ENCODE peak calls at places on chromosomes 13 and 19, in nine cellular contexts. J, G, F, I, B, R, P, Q and X are unnamed samples.

GRCh38 chr13:44955421-44955820 is 33.9 kb downstream of the NUFIP1 start:
- DNase-seq in R (no peak), Q (no peak), I (no peak), J (no peak), P (no peak), F (no peak), G (no peak), B (no peak), X (no peak)

GRCh38 chr19:48413879-48414623 is 20.6 kb downstream of the GRIN2D start:
- DNase-seq in Q (no peak), F (no peak), I (peak), J (no peak), B (no peak), G (peak), P (no peak), R (no peak), X (no peak)

GRCh38 chr13:112928958-112929777 is 39.8 kb upstream of the MCF2L start:
- DNase-seq in G (peak), R (no peak), P (no peak), F (no peak), B (no peak), J (no peak), Q (no peak), I (peak), X (no peak)

GRCh38 chr13:95204231-95204765 is 97.0 kb downstream of the ABCC4 start:
- DNase-seq in B (no peak), J (no peak), P (no peak), I (no peak), R (no peak), G (no peak), F (no peak), Q (no peak), X (no peak)

GRCh38 chr19:4061178-4061682 is 5.5 kb downstream of the ZBTB7A start:
- DNase-seq in G (peak), R (no peak), P (no peak), B (no peak), J (no peak), I (no peak), Q (peak), F (no peak), X (no peak)

GRCh38 chr19:41646589-41647204 is 19.8 kb upstream of the CEACAM4 start:
- DNase-seq in J (peak), G (no peak), I (no peak), R (no peak), P (no peak), Q (peak), F (peak), B (peak), X (peak)

GRCh38 chr13:24910502-24911134 is 146.6 kb downstream of the RNF17 start:
- DNase-seq in Q (no peak), B (no peak), J (no peak), F (no peak), G (no peak), P (no peak), I (peak), R (no peak), X (no peak)

GRCh38 chr19:23283925-23284324 is 33.7 kb upstream of the ZNF724 start:
- DNase-seq in G (peak), F (peak), R (peak), J (peak), I (peak), Q (peak), P (no peak), B (peak), X (peak)

GRCh38 chr13:102195566-102196462 is 206.0 kb downstream of the FGF14 start:
- DNase-seq in Q (no peak), I (peak), R (no peak), G (no peak), J (no peak), P (no peak), F (no peak), B (no peak), X (no peak)

GRCh38 chr13:52617070-52618060 is 24.9 kb upstream of the HNRNPA1L2 start:
- DNase-seq in R (peak), P (peak), I (peak), G (peak), F (peak), Q (peak), J (peak), B (peak), X (peak)

GRCh38 chr19:44356383-44357111 is at the start of gene ZNF112:
- DNase-seq in F (peak), I (peak), B (peak), R (peak), G (peak), J (peak), P (peak), Q (no peak), X (peak)

GRCh38 chr19:756821-757688 is 6.1 kb downstream of the MISP start:
- DNase-seq in F (no peak), G (no peak), Q (no peak), R (no peak), J (no peak), B (no peak), P (no peak), I (no peak), X (no peak)